ENCODE peak calls at places on chromosome 6, in seven cellular contexts. I is A549; R is left ventricle myocardium inferior; A is AG10803; G is mammary epithelial cell; Q is CD8-positive, alpha-beta T cell; E is fibroblast of mammary gland. J is an unnamed sample.

GRCh38 chr6:36054415-36054814 is 26.8 kb downstream of the MAPK14 start:
- DNase-seq in Q (no peak), I (no peak), G (no peak), R (no peak), E (no peak), A (no peak), J (no peak)

GRCh38 chr6:37541346-37541745 is 41.7 kb upstream of the CCDC167 start:
- DNase-seq in I (no peak), E (no peak), G (no peak), R (no peak), A (no peak), Q (no peak), J (no peak)

GRCh38 chr6:132236744-132237143 is 164.5 kb downstream of the MOXD1 start:
- DNase-seq in Q (no peak), R (no peak), A (peak), E (peak), G (no peak), I (no peak), J (peak)

GRCh38 chr6:113971786-113972185 is 838 bp upstream of the HDAC2 start:
- DNase-seq in G (peak), R (no peak), I (no peak), Q (no peak), A (no peak), E (peak), J (no peak)

GRCh38 chr6:91278416-91278815 is 691.5 kb upstream of the MAP3K7 start:
- DNase-seq in I (no peak), R (no peak), A (no peak), G (no peak), Q (no peak), E (no peak), J (no peak)

GRCh38 chr6:108113557-108114519 is 39.3 kb upstream of the OSTM1 start:
- DNase-seq in R (peak), Q (no peak), A (peak), I (peak), E (peak), G (peak), J (peak)

GRCh38 chr6:135738646-135739045 is 112.9 kb upstream of the PDE7B start:
- DNase-seq in R (no peak), Q (no peak), A (no peak), G (no peak), I (no peak), E (no peak), J (no peak)

GRCh38 chr6:18179770-18180393 is 24.7 kb downstream of the KDM1B start:
- DNase-seq in R (peak), A (no peak), G (no peak), Q (no peak), E (no peak), I (no peak), J (no peak)

GRCh38 chr6:136225496-136225895 is 24.6 kb downstream of the MTFR2 start:
- DNase-seq in I (no peak), Q (no peak), E (peak), A (no peak), R (no peak), G (peak), J (peak)

GRCh38 chr6:105900120-105900937 is 185.8 kb upstream of the PRDM1 start:
- DNase-seq in R (no peak), E (peak), G (peak), Q (no peak), I (no peak), A (peak), J (peak)

GRCh38 chr6:112180095-112180820 is 74.1 kb downstream of the LAMA4 start:
- DNase-seq in Q (peak), R (no peak), A (peak), G (peak), E (peak), I (peak), J (peak)

DNA sequence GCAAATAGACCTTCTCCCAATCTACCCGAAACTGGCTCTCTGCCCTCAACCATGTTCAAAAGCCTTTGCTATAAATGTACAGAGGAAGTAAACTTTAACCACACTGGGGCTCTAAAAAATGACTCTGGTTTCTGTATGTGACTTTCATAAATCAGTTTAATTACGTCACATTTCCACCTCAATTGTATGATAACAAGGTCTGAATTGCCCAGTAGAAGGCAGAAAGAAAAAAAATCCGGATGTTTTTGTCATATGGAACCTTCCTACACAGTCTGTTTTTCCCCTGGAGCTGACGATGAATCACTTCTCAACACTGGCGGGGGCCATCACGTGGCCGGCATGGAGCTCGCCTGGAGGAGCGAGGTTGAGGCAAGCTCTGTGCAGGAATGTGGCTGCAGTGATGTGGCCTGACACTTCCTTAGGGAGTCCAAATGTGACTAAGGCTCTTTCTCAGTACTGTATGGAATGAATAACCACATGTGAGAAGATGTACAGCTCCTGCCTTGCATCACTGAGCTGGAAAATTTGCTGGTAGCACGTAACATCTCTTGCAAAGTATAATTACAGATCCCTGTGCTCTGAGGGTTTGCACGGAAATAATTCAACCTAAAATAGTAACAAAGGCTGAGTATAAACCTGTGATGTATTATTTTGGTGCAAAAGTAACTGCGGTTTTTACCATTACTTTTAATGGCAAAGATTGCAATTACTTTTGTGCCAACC is 58.5 kb upstream of the SNX9 start:
- DNase-seq in R (peak), A (peak), E (peak), Q (peak), I (peak), G (peak), J (peak)
- TF ChIP-seq CTCF in R (no peak), A (no peak), E (no peak), Q (no peak), I (no peak), G (no peak), J (no peak)

DNA sequence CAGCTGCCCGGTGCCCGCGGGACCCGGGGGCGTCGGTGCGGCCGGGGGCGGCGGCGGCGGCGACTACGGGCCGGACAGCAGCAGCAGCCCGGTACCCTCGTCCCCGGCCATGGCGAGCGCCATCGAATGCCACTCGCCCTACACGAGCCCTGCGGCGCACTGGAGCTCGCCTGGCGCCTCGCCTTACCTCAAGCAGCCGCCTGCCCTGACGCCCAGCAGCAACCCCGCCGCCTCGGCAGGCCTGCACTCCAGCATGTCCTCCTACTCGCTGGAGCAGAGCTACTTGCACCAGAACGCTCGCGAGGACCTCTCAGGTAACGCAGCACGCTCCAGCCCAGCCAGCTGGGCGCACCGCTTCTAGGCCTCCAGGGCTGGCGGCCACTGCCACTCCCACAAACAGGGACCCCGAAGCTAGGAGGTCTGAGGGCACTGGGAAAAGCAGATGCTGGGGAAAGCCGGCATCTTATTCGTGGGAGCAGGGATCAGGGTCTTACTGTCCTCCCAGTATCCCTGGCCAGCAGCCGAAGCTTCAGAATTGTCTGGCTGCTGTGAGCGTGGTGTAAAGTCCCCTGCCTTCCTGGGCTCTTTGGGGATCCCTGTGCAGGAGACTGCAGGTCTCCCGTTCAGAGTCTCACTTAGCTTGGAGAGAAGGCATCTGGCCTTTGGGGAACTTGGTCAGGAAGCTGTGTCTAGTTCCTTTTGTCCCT is 1.6 kb downstream of the FOXF2 start:
- DNase-seq in I (no peak), Q (no peak), E (peak), R (no peak), G (no peak), A (peak), J (peak)
- H3K4me3 ChIP-seq in I (peak), Q (no peak), E (peak), R (peak), G (no peak), A (peak), J (peak)

GRCh38 chr6:26533532-26533931 is 4.6 kb upstream of the HMGN4 start:
- DNase-seq in I (no peak), A (no peak), E (no peak), R (no peak), Q (no peak), G (no peak), J (no peak)
- TF ChIP-seq CTCF in I (no peak), A (no peak), E (no peak), R (no peak), Q (no peak), G (no peak), J (no peak)

GRCh38 chr6:2061880-2062279 is 183.5 kb downstream of the GMDS start:
- DNase-seq in I (no peak), A (no peak), G (no peak), E (peak), R (no peak), Q (no peak), J (peak)

GRCh38 chr6:2063547-2063946 is 181.9 kb downstream of the GMDS start:
- DNase-seq in A (no peak), I (no peak), E (no peak), R (no peak), Q (no peak), G (no peak), J (no peak)
- H3K4me3 ChIP-seq in A (no peak), I (no peak), E (no peak), R (no peak), Q (no peak), G (no peak), J (no peak)

GRCh38 chr6:129773304-129773703 is 63.3 kb upstream of the ARHGAP18 start:
- DNase-seq in R (no peak), G (no peak), I (no peak), A (no peak), E (no peak), Q (no peak), J (no peak)

GRCh38 chr6:129778793-129779192 is 68.8 kb upstream of the ARHGAP18 start:
- DNase-seq in Q (no peak), R (no peak), A (no peak), I (no peak), G (no peak), E (no peak), J (no peak)

GRCh38 chr6:129774697-129775447 is 64.9 kb upstream of the ARHGAP18 start:
- DNase-seq in R (peak), Q (peak), A (peak), G (peak), E (peak), I (peak), J (peak)

GRCh38 chr6:129776542-129776941 is 66.6 kb upstream of the ARHGAP18 start:
- DNase-seq in I (no peak), Q (no peak), G (no peak), R (no peak), E (no peak), A (no peak), J (no peak)
- TF ChIP-seq CTCF in I (no peak), Q (no peak), G (no peak), R (no peak), E (no peak), A (no peak), J (no peak)

DNA sequence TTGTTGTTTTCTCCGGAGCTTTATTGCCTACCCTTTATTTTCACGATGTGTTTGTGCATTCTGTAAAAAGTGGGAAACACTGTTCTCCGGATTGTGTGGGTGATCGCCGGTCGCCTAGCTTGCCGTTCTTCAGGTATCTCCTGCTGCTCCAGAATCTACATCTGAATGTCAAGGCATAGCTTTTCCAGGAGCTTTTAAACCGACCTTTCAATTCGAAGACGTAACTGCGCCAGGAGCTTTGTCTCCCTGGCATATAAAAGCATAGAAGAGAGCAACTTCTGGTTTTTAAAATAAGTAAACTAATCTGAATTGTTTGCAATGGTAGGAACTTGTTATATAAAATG is 96.0 kb downstream of the HFE start:
- DNase-seq in R (no peak), G (no peak), E (no peak), I (no peak), Q (no peak), A (no peak), J (no peak)
- H3K4me3 ChIP-seq in R (peak), G (peak), E (peak), I (peak), Q (peak), A (peak), J (peak)

DNA sequence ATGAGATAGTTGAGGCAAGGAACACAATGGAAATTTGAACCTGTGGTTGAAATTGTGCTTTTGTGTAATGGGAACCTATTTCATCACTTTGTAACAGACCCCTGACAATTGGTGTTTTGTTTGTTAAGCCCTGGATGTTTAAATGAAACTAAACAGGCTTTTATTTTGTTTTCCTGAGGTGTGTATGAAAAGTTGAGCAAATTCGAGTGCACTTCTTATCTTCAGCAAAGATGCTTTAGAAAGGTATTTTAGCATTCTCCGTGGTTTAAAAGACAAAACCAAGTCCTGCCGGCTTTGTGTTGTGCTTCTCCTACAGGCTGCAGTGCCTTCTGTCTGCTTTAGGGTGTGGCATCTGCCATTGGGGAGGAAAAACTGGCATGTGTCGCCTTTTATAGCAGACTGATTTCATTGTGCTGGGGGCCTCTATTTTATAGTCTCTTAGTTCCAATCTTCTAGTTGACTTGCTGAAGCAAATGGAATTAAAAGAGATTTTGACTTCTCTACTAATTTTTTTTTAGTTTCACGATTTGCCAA is 2.2 kb upstream of the ARID1B start:
- DNase-seq in Q (no peak), I (no peak), E (peak), A (no peak), G (no peak), R (no peak), J (no peak)
- TF ChIP-seq CTCF in Q (no peak), I (no peak), E (peak), A (peak), G (no peak), R (peak), J (no peak)

GRCh38 chr6:144351741-144352140 is 66.6 kb downstream of the UTRN start:
- DNase-seq in R (no peak), Q (no peak), I (no peak), E (peak), A (no peak), G (no peak), J (no peak)
- H3K4me3 ChIP-seq in R (peak), Q (peak), I (no peak), E (no peak), A (no peak), G (no peak), J (no peak)

J was measured in foreskin fibroblast.